ENCODE peak calls at places on chromosomes 1 and 21, in six cellular contexts. L, B, Q, E, U and C are unnamed samples.

GRCh38 chr1:3120994-3121393 is 52.0 kb downstream of the PRDM16 start:
- DNase-seq in L (no peak), B (no peak), Q (no peak), E (no peak), U (no peak), C (no peak)

GRCh38 chr1:110471131-110471530 is 20.2 kb downstream of the PROK1 start:
- DNase-seq in L (no peak), B (no peak), Q (no peak), E (no peak), U (no peak), C (no peak)

GRCh38 chr1:5491207-5491904 is 500.9 kb downstream of the NPHP4 start:
- DNase-seq in L (no peak), B (no peak), Q (no peak), E (no peak), U (no peak), C (no peak)

GRCh38 chr1:93743465-93743864 is 61.8 kb upstream of the BCAR3 start:
- DNase-seq in L (no peak), B (no peak), Q (no peak), E (no peak), U (no peak), C (no peak)

GRCh38 chr1:201648066-201648910 is 109.4 kb downstream of the NAV1 start:
- DNase-seq in L (no peak), B (no peak), Q (no peak), E (peak; percentile 70), U (peak; percentile 7), C (no peak)

GRCh38 chr1:152495066-152495675 is 15.4 kb upstream of the LCE5A start:
- DNase-seq in L (no peak), B (no peak), Q (no peak), E (no peak), U (peak; percentile 33), C (no peak)

GRCh38 chr1:247228133-247228532 is 27.7 kb upstream of the VN1R5 start:
- DNase-seq in L (no peak), B (no peak), Q (no peak), E (no peak), U (no peak), C (no peak)

GRCh38 chr1:176847052-176847451 is 317.5 kb downstream of the ASTN1 start:
- DNase-seq in L (no peak), B (no peak), Q (no peak), E (no peak), U (no peak), C (no peak)

GRCh38 chr21:42330380-42331336 is 15.4 kb upstream of the TFF3 start:
- DNase-seq in L (no peak), B (peak; percentile 45), Q (no peak), E (no peak), U (no peak), C (no peak)